ENCODE peak calls at places on chromosome 10, in six cellular contexts. M is neuronal stem cell, C is IMR-90, G is mesendoderm, K is mesenchymal stem cell, J is H1. U is an unnamed sample.

GRCh38 chr10:108180883-108181282 is 1016.4 kb upstream of the SORCS1 start:
- DNase-seq in C (no peak), K (peak), G (peak), J (no peak), M (no peak), U (no peak)

GRCh38 chr10:129719889-129720590 is 244.0 kb downstream of the EBF3 start:
- DNase-seq in C (no peak), G (no peak), M (no peak), J (no peak), K (no peak), U (no peak)

GRCh38 chr10:87761892-87762291 is 56.1 kb downstream of the ATAD1 start:
- DNase-seq in K (peak), M (no peak), C (peak), G (peak), J (no peak), U (no peak)

GRCh38 chr10:43253461-43254198 is 13.2 kb downstream of the RASGEF1A start:
- DNase-seq in C (no peak), K (no peak), G (peak), J (no peak), M (no peak), U (peak)

GRCh38 chr10:11276475-11276990 is 258.9 kb downstream of the CELF2 start:
- DNase-seq in G (no peak), J (no peak), C (no peak), K (no peak), M (no peak), U (no peak)

GRCh38 chr10:4283841-4284610 is 499.0 kb upstream of the KLF6 start:
- DNase-seq in C (peak), G (no peak), M (no peak), K (peak), J (no peak), U (no peak)

GRCh38 chr10:20622522-20623270 is 274.4 kb downstream of the NEBL start:
- DNase-seq in J (no peak), G (no peak), K (peak), M (no peak), C (peak), U (no peak)

GRCh38 chr10:59214160-59214559 is 37.7 kb downstream of the PHYHIPL start:
- DNase-seq in J (no peak), G (no peak), C (no peak), M (no peak), K (no peak), U (no peak)

GRCh38 chr10:15571570-15571969 is 148.2 kb downstream of the ITGA8 start:
- DNase-seq in C (peak), M (no peak), K (peak), J (no peak), G (no peak), U (no peak)

GRCh38 chr10:113486531-113486930 is 66.3 kb upstream of the HABP2 start:
- DNase-seq in K (no peak), C (no peak), J (no peak), M (no peak), G (no peak), U (no peak)
- H2BK15ac ChIP-seq in K (no peak), C (no peak), J (no peak), M (no peak), G (no peak), U (no peak)

DNA sequence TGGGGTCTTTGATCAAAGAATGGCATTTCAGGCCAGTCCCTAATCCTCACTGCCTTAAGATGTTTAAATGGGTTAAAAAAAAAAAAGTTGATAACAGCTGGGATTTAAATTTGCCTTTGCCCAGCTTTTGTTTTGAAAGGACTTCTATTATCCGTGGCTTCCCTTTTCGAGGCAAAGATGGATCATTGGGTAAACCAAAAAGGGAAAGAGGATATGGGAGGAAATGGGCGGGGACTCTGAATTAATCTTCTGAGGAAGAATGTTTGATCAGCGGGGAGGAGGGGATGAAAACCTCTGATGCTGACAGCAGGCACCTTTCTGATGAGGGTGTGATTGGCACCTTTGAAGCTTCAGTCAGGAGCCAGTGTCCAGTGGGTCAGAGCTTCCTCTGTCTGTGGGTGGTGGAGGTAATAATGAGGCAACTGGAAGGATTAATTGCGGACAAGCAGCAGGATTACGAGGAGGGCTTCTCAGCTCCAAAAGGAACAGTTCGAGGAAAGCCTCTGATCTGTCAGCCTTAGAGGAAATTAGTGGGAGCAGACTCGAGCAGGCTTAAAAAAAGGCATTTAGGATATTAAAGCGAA is 877.6 kb downstream of the LRMDA start:
- DNase-seq in J (no peak), M (no peak), C (no peak), K (no peak), G (no peak), U (no peak)
- H2BK15ac ChIP-seq in J (no peak), M (no peak), C (peak), K (no peak), G (no peak), U (no peak)

GRCh38 chr10:125460326-125460725 is 222.6 kb downstream of the TEX36 start:
- DNase-seq in C (no peak), K (no peak), J (no peak), M (no peak), G (no peak), U (no peak)
- H2BK15ac ChIP-seq in C (no peak), K (no peak), J (no peak), M (no peak), G (no peak), U (no peak)

DNA sequence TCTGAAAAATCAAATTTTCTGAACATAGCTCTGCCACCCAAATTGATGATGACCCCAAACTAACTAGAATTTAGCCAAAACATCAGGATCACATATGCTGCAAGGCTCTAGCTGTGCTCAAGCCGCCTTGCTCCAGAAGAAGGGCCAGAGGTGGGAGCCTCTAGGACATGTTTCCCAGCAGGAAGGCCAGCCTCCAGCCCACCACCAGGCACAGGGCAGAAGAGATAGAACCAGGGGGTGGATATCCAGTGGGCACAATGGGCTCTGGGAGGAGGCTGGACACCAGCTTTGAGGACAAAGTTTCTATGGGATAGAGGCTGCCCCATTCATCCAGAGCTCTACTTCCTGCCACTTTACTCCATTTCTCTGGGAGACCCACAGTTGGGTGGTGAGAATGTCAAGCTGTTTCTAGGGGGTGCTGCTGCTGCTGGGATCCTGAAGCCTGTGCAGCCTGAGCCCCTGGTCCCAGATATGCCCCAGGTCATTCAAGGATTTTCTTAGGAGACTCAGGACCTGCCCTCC is 77.1 kb downstream of the ARHGAP22 start:
- DNase-seq in M (no peak), J (no peak), G (no peak), K (no peak), C (no peak), U (peak)
- H2BK15ac ChIP-seq in M (peak), J (no peak), G (no peak), K (no peak), C (peak), U (no peak)

GRCh38 chr10:29783211-29783947 is 148.6 kb upstream of the SVIL start:
- DNase-seq in J (no peak), C (peak), K (peak), G (no peak), M (no peak), U (no peak)

GRCh38 chr10:29791773-29792172 is 157.0 kb upstream of the SVIL start:
- DNase-seq in K (no peak), C (no peak), M (no peak), J (no peak), G (no peak), U (no peak)

GRCh38 chr10:29790223-29790622 is 155.5 kb upstream of the SVIL start:
- DNase-seq in C (no peak), K (no peak), J (no peak), M (no peak), G (no peak), U (no peak)

GRCh38 chr10:29784175-29784773 is 149.5 kb upstream of the SVIL start:
- DNase-seq in M (no peak), C (peak), K (peak), J (no peak), G (peak), U (peak)

DNA sequence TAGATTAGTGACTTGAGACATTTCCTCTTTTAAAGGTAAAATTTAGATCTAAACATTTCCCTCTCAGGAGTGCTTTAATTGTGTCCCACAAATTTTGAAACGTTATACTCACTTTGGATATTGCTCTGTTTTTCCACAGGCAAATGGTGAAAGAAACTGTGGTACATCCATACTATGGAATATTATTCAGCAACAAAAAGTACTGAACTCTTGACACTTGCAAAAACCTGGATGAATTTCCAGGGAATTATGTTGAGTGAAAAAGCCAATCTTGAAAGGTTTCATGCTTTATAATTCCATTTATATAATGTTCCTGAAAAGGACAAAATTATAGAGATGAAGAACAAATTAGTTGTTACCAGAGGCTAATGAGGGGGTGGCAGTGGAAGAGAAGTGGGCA is 153.3 kb upstream of the SVIL start:
- DNase-seq in G (no peak), C (no peak), J (no peak), M (no peak), K (no peak), U (no peak)
- H2BK15ac ChIP-seq in G (no peak), C (peak), J (no peak), M (no peak), K (no peak), U (no peak)

DNA sequence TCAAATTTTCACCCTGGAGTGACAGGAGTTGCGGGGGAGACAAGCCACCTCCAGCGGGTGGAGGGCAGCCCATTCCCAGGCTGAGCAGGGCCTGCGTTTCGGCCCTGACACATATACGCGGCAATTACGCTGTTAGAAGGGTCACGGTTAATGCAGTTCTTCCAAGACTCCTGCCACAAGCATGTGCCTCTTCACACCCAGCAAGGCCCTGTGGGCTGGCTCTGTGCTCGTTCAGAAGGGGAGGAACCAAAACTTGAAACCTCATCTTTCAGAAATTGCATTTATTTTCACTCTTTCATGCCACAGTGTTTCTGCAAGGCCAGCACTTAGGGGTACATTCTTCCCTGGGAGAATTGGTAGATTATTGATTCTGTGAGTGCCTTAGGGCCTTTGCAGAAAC is 24.7 kb downstream of the LRMDA start:
- DNase-seq in G (no peak), K (no peak), C (no peak), M (no peak), J (no peak), U (no peak)
- H2BK15ac ChIP-seq in G (no peak), K (no peak), C (no peak), M (no peak), J (no peak), U (no peak)

GRCh38 chr10:31878486-31878885 is 50.1 kb downstream of the ARHGAP12 start:
- DNase-seq in J (no peak), K (no peak), C (no peak), G (no peak), M (no peak), U (no peak)

GRCh38 chr10:31886885-31887284 is 41.7 kb downstream of the ARHGAP12 start:
- DNase-seq in G (no peak), J (no peak), M (no peak), K (peak), C (peak), U (no peak)

GRCh38 chr10:31888442-31888841 is 40.2 kb downstream of the ARHGAP12 start:
- DNase-seq in M (no peak), G (no peak), J (no peak), K (no peak), C (no peak), U (no peak)

GRCh38 chr10:31887850-31888249 is 40.8 kb downstream of the ARHGAP12 start:
- DNase-seq in M (no peak), K (no peak), C (no peak), G (no peak), J (no peak), U (no peak)

DNA sequence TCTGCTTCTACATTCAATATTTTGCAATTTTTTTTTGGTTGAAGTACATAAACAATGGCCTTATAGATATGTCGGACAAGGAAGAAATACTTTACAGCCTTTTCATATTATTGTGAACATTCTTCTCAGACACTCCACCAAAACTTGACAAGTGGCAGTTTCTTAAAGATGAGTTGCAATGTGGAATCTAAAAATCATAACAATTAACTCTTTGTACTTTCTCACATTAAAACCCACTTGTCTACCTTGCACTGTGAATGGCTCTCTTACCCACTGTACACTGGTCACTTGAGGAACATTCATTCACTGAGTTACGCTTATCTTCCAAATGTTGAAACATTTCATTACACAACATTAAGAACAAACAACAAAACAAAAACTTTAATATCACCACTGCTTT is 44.2 kb downstream of the ARHGAP12 start:
- DNase-seq in M (no peak), C (no peak), K (no peak), J (no peak), G (no peak), U (no peak)
- H2BK15ac ChIP-seq in M (no peak), C (no peak), K (no peak), J (no peak), G (no peak), U (no peak)